ENCODE peak calls at places on chromosome 22, in eight cellular contexts. One of them, this sample, is unnamed.

GRCh38 chr22:18032455-18033101 is 8.2 kb upstream of the MICAL3 start:
- DNase-seq in SK-N-SH: no peak
- DNase-seq in SK-N-MC: no peak
- DNase-seq in sigmoid colon: no peak
- DNase-seq in GM12892: no peak
- DNase-seq in transverse colon: no peak
- DNase-seq in GM12891: no peak
- DNase-seq in Panc1: peak
- DNase-seq in this sample: no peak

GRCh38 chr22:41524809-41525449 is 19.3 kb downstream of the POLR3H start:
- DNase-seq in sigmoid colon: no peak
- DNase-seq in SK-N-MC: no peak
- DNase-seq in GM12892: no peak
- DNase-seq in transverse colon: peak
- DNase-seq in GM12891: peak
- DNase-seq in SK-N-SH: no peak
- DNase-seq in Panc1: no peak
- DNase-seq in this sample: peak

GRCh38 chr22:42317691-42318547 is 47.5 kb upstream of the TCF20 start:
- DNase-seq in sigmoid colon: peak
- DNase-seq in GM12891: no peak
- DNase-seq in Panc1: no peak
- DNase-seq in SK-N-SH: peak
- DNase-seq in transverse colon: peak
- DNase-seq in SK-N-MC: no peak
- DNase-seq in GM12892: no peak
- DNase-seq in this sample: peak

GRCh38 chr22:29870574-29870973 is 12.4 kb upstream of the MTMR3 start:
- DNase-seq in transverse colon: no peak
- DNase-seq in SK-N-MC: no peak
- DNase-seq in SK-N-SH: no peak
- DNase-seq in sigmoid colon: no peak
- DNase-seq in Panc1: no peak
- DNase-seq in GM12892: no peak
- DNase-seq in GM12891: no peak
- DNase-seq in this sample: no peak

GRCh38 chr22:37559901-37560681 is at the start of gene CDC42EP1:
- DNase-seq in SK-N-SH: peak
- DNase-seq in transverse colon: peak
- DNase-seq in Panc1: no peak
- DNase-seq in SK-N-MC: no peak
- DNase-seq in sigmoid colon: peak
- DNase-seq in GM12892: no peak
- DNase-seq in GM12891: no peak
- DNase-seq in this sample: peak

GRCh38 chr22:30328466-30329049 is 1.8 kb upstream of the TBC1D10A start:
- DNase-seq in SK-N-MC: no peak
- DNase-seq in Panc1: no peak
- DNase-seq in GM12891: no peak
- DNase-seq in sigmoid colon: no peak
- DNase-seq in GM12892: no peak
- DNase-seq in SK-N-SH: no peak
- DNase-seq in transverse colon: no peak
- DNase-seq in this sample: no peak

GRCh38 chr22:28146401-28147304 is 227.6 kb upstream of the PITPNB start:
- DNase-seq in SK-N-MC: peak
- DNase-seq in GM12892: no peak
- DNase-seq in sigmoid colon: no peak
- DNase-seq in GM12891: no peak
- DNase-seq in transverse colon: no peak
- DNase-seq in SK-N-SH: no peak
- DNase-seq in Panc1: no peak
- DNase-seq in this sample: no peak

GRCh38 chr22:44245867-44246266 is 65.1 kb downstream of the PARVG start:
- DNase-seq in GM12892: no peak
- DNase-seq in SK-N-SH: no peak
- DNase-seq in sigmoid colon: no peak
- DNase-seq in SK-N-MC: no peak
- DNase-seq in transverse colon: no peak
- DNase-seq in GM12891: no peak
- DNase-seq in Panc1: no peak
- DNase-seq in this sample: peak

GRCh38 chr22:31504282-31504681 is 7.9 kb downstream of the SFI1 start:
- DNase-seq in transverse colon: no peak
- DNase-seq in SK-N-MC: no peak
- DNase-seq in GM12892: no peak
- DNase-seq in Panc1: no peak
- DNase-seq in sigmoid colon: no peak
- DNase-seq in SK-N-SH: no peak
- DNase-seq in GM12891: no peak
- DNase-seq in this sample: no peak

GRCh38 chr22:23591846-23592245 is 11.8 kb upstream of the IGLL1 start:
- DNase-seq in GM12891: no peak
- DNase-seq in GM12892: no peak
- DNase-seq in SK-N-MC: no peak
- DNase-seq in transverse colon: no peak
- DNase-seq in sigmoid colon: no peak
- DNase-seq in Panc1: no peak
- DNase-seq in SK-N-SH: no peak
- DNase-seq in this sample: no peak

GRCh38 chr22:25334091-25334490 is 114.7 kb downstream of the CRYBB2 start:
- DNase-seq in transverse colon: peak
- DNase-seq in SK-N-SH: no peak
- DNase-seq in GM12892: no peak
- DNase-seq in Panc1: peak
- DNase-seq in GM12891: no peak
- DNase-seq in sigmoid colon: no peak
- DNase-seq in SK-N-MC: no peak
- DNase-seq in this sample: peak

GRCh38 chr22:40620464-40621046 is 16.0 kb downstream of the MRTFA start:
- DNase-seq in SK-N-SH: no peak
- DNase-seq in GM12891: no peak
- DNase-seq in GM12892: no peak
- DNase-seq in Panc1: no peak
- DNase-seq in sigmoid colon: no peak
- DNase-seq in SK-N-MC: no peak
- DNase-seq in transverse colon: no peak
- DNase-seq in this sample: no peak

GRCh38 chr22:44305888-44306287 is 6.9 kb downstream of the SHISAL1 start:
- DNase-seq in Panc1: no peak
- DNase-seq in SK-N-MC: no peak
- DNase-seq in SK-N-SH: no peak
- DNase-seq in transverse colon: peak
- DNase-seq in GM12892: no peak
- DNase-seq in sigmoid colon: peak
- DNase-seq in GM12891: no peak
- DNase-seq in this sample: no peak

GRCh38 chr22:46289244-46289891 is 7.3 kb upstream of the GTSE1 start:
- DNase-seq in SK-N-MC: no peak
- DNase-seq in transverse colon: no peak
- DNase-seq in SK-N-SH: no peak
- DNase-seq in GM12892: no peak
- DNase-seq in sigmoid colon: no peak
- DNase-seq in GM12891: no peak
- DNase-seq in Panc1: no peak
- DNase-seq in this sample: no peak

GRCh38 chr22:46286006-46286405 is 10.7 kb upstream of the GTSE1 start:
- DNase-seq in GM12892: no peak
- DNase-seq in SK-N-SH: no peak
- DNase-seq in transverse colon: no peak
- DNase-seq in Panc1: no peak
- DNase-seq in sigmoid colon: no peak
- DNase-seq in GM12891: no peak
- DNase-seq in SK-N-MC: no peak
- DNase-seq in this sample: no peak

GRCh38 chr22:46286941-46287872 is 9.5 kb upstream of the GTSE1 start:
- DNase-seq in Panc1: no peak
- DNase-seq in GM12892: no peak
- DNase-seq in SK-N-SH: no peak
- DNase-seq in GM12891: no peak
- DNase-seq in transverse colon: no peak
- DNase-seq in sigmoid colon: no peak
- DNase-seq in SK-N-MC: no peak
- DNase-seq in this sample: no peak

GRCh38 chr22:46288846-46289243 is 7.8 kb upstream of the GTSE1 start:
- DNase-seq in SK-N-MC: no peak
- DNase-seq in transverse colon: no peak
- DNase-seq in GM12892: no peak
- DNase-seq in Panc1: no peak
- DNase-seq in sigmoid colon: no peak
- DNase-seq in GM12891: no peak
- DNase-seq in SK-N-SH: no peak
- DNase-seq in this sample: no peak

GRCh38 chr22:46287873-46288751 is 8.6 kb upstream of the GTSE1 start:
- DNase-seq in GM12892: peak
- DNase-seq in transverse colon: peak
- DNase-seq in sigmoid colon: no peak
- DNase-seq in Panc1: no peak
- DNase-seq in GM12891: peak
- DNase-seq in SK-N-SH: no peak
- DNase-seq in SK-N-MC: no peak
- DNase-seq in this sample: peak
- TF ChIP-seq POLR2AphosphoS5 in GM12892: peak
- TF ChIP-seq POLR2AphosphoS5 in transverse colon: no peak
- TF ChIP-seq POLR2AphosphoS5 in sigmoid colon: no peak
- TF ChIP-seq POLR2AphosphoS5 in Panc1: no peak
- TF ChIP-seq POLR2AphosphoS5 in GM12891: peak
- TF ChIP-seq POLR2AphosphoS5 in SK-N-SH: no peak
- TF ChIP-seq POLR2AphosphoS5 in SK-N-MC: no peak
- TF ChIP-seq POLR2AphosphoS5 in this sample: peak

GRCh38 chr22:33578752-33579151 is 341.5 kb downstream of the LARGE1 start:
- DNase-seq in transverse colon: no peak
- DNase-seq in SK-N-SH: no peak
- DNase-seq in sigmoid colon: no peak
- DNase-seq in Panc1: no peak
- DNase-seq in GM12891: no peak
- DNase-seq in GM12892: no peak
- DNase-seq in SK-N-MC: no peak
- DNase-seq in this sample: no peak

GRCh38 chr22:33582822-33583400 is 337.4 kb downstream of the LARGE1 start:
- DNase-seq in Panc1: no peak
- DNase-seq in SK-N-MC: no peak
- DNase-seq in GM12892: no peak
- DNase-seq in transverse colon: no peak
- DNase-seq in GM12891: no peak
- DNase-seq in sigmoid colon: no peak
- DNase-seq in SK-N-SH: no peak
- DNase-seq in this sample: no peak

GRCh38 chr22:33576205-33576604 is 344.1 kb downstream of the LARGE1 start:
- DNase-seq in Panc1: no peak
- DNase-seq in SK-N-MC: no peak
- DNase-seq in GM12891: no peak
- DNase-seq in GM12892: no peak
- DNase-seq in SK-N-SH: no peak
- DNase-seq in transverse colon: no peak
- DNase-seq in sigmoid colon: no peak
- DNase-seq in this sample: no peak

GRCh38 chr22:33577862-33578411 is 342.3 kb downstream of the LARGE1 start:
- DNase-seq in GM12892: no peak
- DNase-seq in GM12891: no peak
- DNase-seq in SK-N-SH: peak
- DNase-seq in transverse colon: no peak
- DNase-seq in Panc1: no peak
- DNase-seq in SK-N-MC: no peak
- DNase-seq in sigmoid colon: no peak
- DNase-seq in this sample: no peak

DNA sequence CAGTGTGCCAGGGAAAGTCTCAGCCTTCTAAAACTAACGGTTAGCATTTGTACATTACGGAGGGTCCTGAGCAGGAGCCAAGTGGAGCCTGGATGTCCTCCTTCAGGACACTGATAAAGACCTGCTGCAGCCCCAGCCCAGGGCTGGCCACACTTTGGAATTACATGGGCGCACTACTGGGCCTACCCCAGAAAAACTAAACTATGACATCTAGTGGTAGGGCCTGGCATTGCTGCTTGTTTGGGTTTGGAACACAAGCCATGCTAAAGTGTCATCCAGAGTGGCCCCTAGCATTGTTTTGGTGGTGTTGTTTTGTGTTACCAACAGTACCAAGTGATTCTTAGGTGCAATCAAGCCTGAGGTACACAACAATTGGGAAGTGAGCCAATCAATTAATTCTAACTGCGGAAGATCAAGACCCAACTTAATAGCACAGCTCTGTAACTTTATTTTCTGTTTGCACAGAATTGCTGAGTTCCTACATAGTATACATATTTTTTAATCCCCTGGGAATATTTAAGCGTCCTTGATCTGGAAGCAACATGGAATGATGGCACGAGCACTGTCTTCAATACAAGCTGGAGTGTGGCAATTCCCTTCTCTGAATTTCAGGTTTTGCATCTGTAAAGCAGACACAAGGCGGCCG is 340.7 kb downstream of the LARGE1 start:
- DNase-seq in SK-N-SH: peak
- DNase-seq in GM12892: peak
- DNase-seq in Panc1: peak
- DNase-seq in GM12891: peak
- DNase-seq in transverse colon: peak
- DNase-seq in sigmoid colon: peak
- DNase-seq in SK-N-MC: no peak
- DNase-seq in this sample: peak
- TF ChIP-seq POLR2AphosphoS5 in SK-N-SH: no peak
- TF ChIP-seq POLR2AphosphoS5 in GM12892: no peak
- TF ChIP-seq POLR2AphosphoS5 in Panc1: no peak
- TF ChIP-seq POLR2AphosphoS5 in GM12891: no peak
- TF ChIP-seq POLR2AphosphoS5 in transverse colon: no peak
- TF ChIP-seq POLR2AphosphoS5 in sigmoid colon: no peak
- TF ChIP-seq POLR2AphosphoS5 in SK-N-MC: no peak
- TF ChIP-seq POLR2AphosphoS5 in this sample: no peak

GRCh38 chr22:38967451-38968450 is 10.3 kb downstream of the APOBEC3A start:
- DNase-seq in SK-N-MC: no peak
- DNase-seq in GM12891: no peak
- DNase-seq in GM12892: no peak
- DNase-seq in sigmoid colon: no peak
- DNase-seq in transverse colon: peak
- DNase-seq in Panc1: no peak
- DNase-seq in SK-N-SH: no peak
- DNase-seq in this sample: peak
- TF ChIP-seq POLR2AphosphoS5 in SK-N-MC: no peak
- TF ChIP-seq POLR2AphosphoS5 in GM12891: no peak
- TF ChIP-seq POLR2AphosphoS5 in GM12892: no peak
- TF ChIP-seq POLR2AphosphoS5 in sigmoid colon: no peak
- TF ChIP-seq POLR2AphosphoS5 in transverse colon: no peak
- TF ChIP-seq POLR2AphosphoS5 in Panc1: no peak
- TF ChIP-seq POLR2AphosphoS5 in SK-N-SH: no peak
- TF ChIP-seq POLR2AphosphoS5 in this sample: no peak

DNA sequence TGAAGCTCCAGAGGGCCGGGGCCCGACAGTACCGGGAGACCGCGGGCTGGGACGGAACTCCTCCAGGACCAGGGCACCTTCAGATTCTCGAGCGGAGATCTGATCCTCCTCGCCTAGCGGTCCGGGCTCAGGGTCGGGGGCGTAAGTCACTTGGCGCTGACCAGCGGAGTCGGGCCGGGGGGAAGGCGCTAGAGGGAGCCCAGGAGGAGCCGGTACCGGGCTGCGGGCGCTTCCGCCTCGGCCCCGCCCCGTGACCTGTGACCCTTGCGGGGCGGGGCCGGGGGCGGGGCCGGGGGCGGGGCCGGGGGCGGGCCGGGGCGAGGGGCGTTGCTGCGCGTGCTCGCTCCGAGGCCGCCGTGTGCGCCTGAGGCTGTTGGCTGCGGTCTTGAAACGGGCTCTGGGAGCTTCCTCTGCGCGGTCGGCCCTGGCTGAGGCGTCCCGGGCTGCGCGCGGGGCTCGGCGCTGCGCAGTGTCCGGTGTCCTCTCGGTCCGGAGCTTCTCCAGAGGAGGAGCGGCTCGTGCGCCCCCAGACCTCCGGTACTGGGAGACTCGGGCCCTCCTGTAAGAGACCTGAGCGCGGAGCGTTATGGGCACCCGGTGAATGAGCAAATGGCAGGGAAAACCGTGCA is at the start of gene ARSA:
- DNase-seq in sigmoid colon: peak
- DNase-seq in SK-N-MC: no peak
- DNase-seq in SK-N-SH: peak
- DNase-seq in GM12891: peak
- DNase-seq in GM12892: peak
- DNase-seq in Panc1: no peak
- DNase-seq in transverse colon: peak
- DNase-seq in this sample: peak
- TF ChIP-seq POLR2AphosphoS5 in sigmoid colon: peak
- TF ChIP-seq POLR2AphosphoS5 in SK-N-MC: peak
- TF ChIP-seq POLR2AphosphoS5 in SK-N-SH: peak
- TF ChIP-seq POLR2AphosphoS5 in GM12891: no peak
- TF ChIP-seq POLR2AphosphoS5 in GM12892: no peak
- TF ChIP-seq POLR2AphosphoS5 in Panc1: peak
- TF ChIP-seq POLR2AphosphoS5 in transverse colon: peak
- TF ChIP-seq POLR2AphosphoS5 in this sample: peak

This sample was measured in stomach.